ENCODE peak calls at places on chromosomes 5 and 9, in nine cellular contexts. One of them, this sample, is unnamed.

GRCh38 chr5:176466245-176466871 is 18.2 kb downstream of the FAF2 start:
- DNase-seq in astrocyte of the cerebellum: peak; percentile 33
- DNase-seq in HFF-Myc: no peak
- DNase-seq in mucosa of descending colon: no peak
- DNase-seq in NT2/D1: no peak
- DNase-seq in GM23338: no peak
- DNase-seq in HCT116: no peak
- DNase-seq in lower lobe of right lung: no peak
- DNase-seq in fibroblast of lung: peak; percentile 90
- DNase-seq in this sample: no peak

GRCh38 chr5:98637607-98638006 is 135.9 kb upstream of the RGMB start:
- DNase-seq in HFF-Myc: no peak
- DNase-seq in HCT116: no peak
- DNase-seq in GM23338: no peak
- DNase-seq in mucosa of descending colon: no peak
- DNase-seq in fibroblast of lung: no peak
- DNase-seq in NT2/D1: no peak
- DNase-seq in lower lobe of right lung: no peak
- DNase-seq in astrocyte of the cerebellum: no peak
- DNase-seq in this sample: no peak

GRCh38 chr9:14418262-14419200 is 104.6 kb upstream of the NFIB start:
- DNase-seq in HCT116: no peak
- DNase-seq in astrocyte of the cerebellum: no peak
- DNase-seq in GM23338: peak; percentile 26
- DNase-seq in lower lobe of right lung: no peak
- DNase-seq in NT2/D1: no peak
- DNase-seq in HFF-Myc: no peak
- DNase-seq in fibroblast of lung: peak; percentile 72
- DNase-seq in mucosa of descending colon: no peak
- DNase-seq in this sample: no peak

GRCh38 chr5:56440871-56441740 is 208.0 kb upstream of the ANKRD55 start:
- DNase-seq in HCT116: no peak
- DNase-seq in mucosa of descending colon: no peak
- DNase-seq in lower lobe of right lung: no peak
- DNase-seq in HFF-Myc: no peak
- DNase-seq in fibroblast of lung: peak; percentile 97
- DNase-seq in NT2/D1: no peak
- DNase-seq in GM23338: no peak
- DNase-seq in astrocyte of the cerebellum: peak; percentile 33
- DNase-seq in this sample: no peak

GRCh38 chr5:43854697-43855292 is 251.8 kb downstream of the NNT start:
- DNase-seq in NT2/D1: peak; percentile 55
- DNase-seq in HCT116: no peak
- DNase-seq in lower lobe of right lung: no peak
- DNase-seq in HFF-Myc: no peak
- DNase-seq in astrocyte of the cerebellum: no peak
- DNase-seq in mucosa of descending colon: no peak
- DNase-seq in GM23338: peak; percentile 33
- DNase-seq in fibroblast of lung: peak; percentile 28
- DNase-seq in this sample: no peak

GRCh38 chr9:131039129-131039954 is 30.4 kb downstream of the LAMC3 start:
- DNase-seq in fibroblast of lung: no peak
- DNase-seq in mucosa of descending colon: no peak
- DNase-seq in NT2/D1: no peak
- DNase-seq in HCT116: no peak
- DNase-seq in astrocyte of the cerebellum: no peak
- DNase-seq in GM23338: no peak
- DNase-seq in HFF-Myc: no peak
- DNase-seq in lower lobe of right lung: no peak
- DNase-seq in this sample: peak; percentile 72

GRCh38 chr5:51377151-51378060 is 5.8 kb upstream of the ISL1 start:
- DNase-seq in mucosa of descending colon: no peak
- DNase-seq in HFF-Myc: no peak
- DNase-seq in HCT116: no peak
- DNase-seq in astrocyte of the cerebellum: no peak
- DNase-seq in GM23338: peak; percentile 71
- DNase-seq in lower lobe of right lung: no peak
- DNase-seq in NT2/D1: no peak
- DNase-seq in fibroblast of lung: no peak
- DNase-seq in this sample: no peak

GRCh38 chr5:59738039-59738438 is 155.5 kb downstream of the PDE4D start:
- DNase-seq in mucosa of descending colon: no peak
- DNase-seq in NT2/D1: no peak
- DNase-seq in HFF-Myc: no peak
- DNase-seq in lower lobe of right lung: no peak
- DNase-seq in GM23338: no peak
- DNase-seq in HCT116: no peak
- DNase-seq in fibroblast of lung: no peak
- DNase-seq in astrocyte of the cerebellum: no peak
- DNase-seq in this sample: no peak

GRCh38 chr9:38284768-38285080 is 107.8 kb upstream of the ALDH1B1 start:
- DNase-seq in GM23338: peak; percentile 63
- DNase-seq in NT2/D1: no peak
- DNase-seq in mucosa of descending colon: no peak
- DNase-seq in astrocyte of the cerebellum: no peak
- DNase-seq in HFF-Myc: no peak
- DNase-seq in fibroblast of lung: no peak
- DNase-seq in HCT116: no peak
- DNase-seq in lower lobe of right lung: no peak
- DNase-seq in this sample: no peak
- H3K4me3 ChIP-seq in GM23338: peak overlapping the region; percentile 21
- H3K4me3 ChIP-seq in NT2/D1: no peak overlapping the region
- H3K4me3 ChIP-seq in mucosa of descending colon: no peak overlapping the region
- H3K4me3 ChIP-seq in astrocyte of the cerebellum: no peak overlapping the region
- H3K4me3 ChIP-seq in HFF-Myc: no peak overlapping the region
- H3K4me3 ChIP-seq in fibroblast of lung: no peak overlapping the region
- H3K4me3 ChIP-seq in HCT116: no peak overlapping the region
- H3K4me3 ChIP-seq in lower lobe of right lung: no peak overlapping the region
- H3K4me3 ChIP-seq in this sample: no peak overlapping the region

GRCh38 chr5:96825243-96825642 is 17.5 kb upstream of the ERAP1 start:
- DNase-seq in fibroblast of lung: no peak
- DNase-seq in HCT116: no peak
- DNase-seq in NT2/D1: no peak
- DNase-seq in mucosa of descending colon: no peak
- DNase-seq in GM23338: no peak
- DNase-seq in astrocyte of the cerebellum: no peak
- DNase-seq in lower lobe of right lung: no peak
- DNase-seq in HFF-Myc: no peak
- DNase-seq in this sample: no peak

GRCh38 chr5:96819806-96820205 is 12.1 kb upstream of the ERAP1 start:
- DNase-seq in NT2/D1: no peak
- DNase-seq in HCT116: no peak
- DNase-seq in lower lobe of right lung: no peak
- DNase-seq in mucosa of descending colon: no peak
- DNase-seq in astrocyte of the cerebellum: no peak
- DNase-seq in fibroblast of lung: no peak
- DNase-seq in HFF-Myc: no peak
- DNase-seq in GM23338: no peak
- DNase-seq in this sample: no peak

GRCh38 chr5:96823060-96823459 is 15.3 kb upstream of the ERAP1 start:
- DNase-seq in GM23338: no peak
- DNase-seq in HFF-Myc: no peak
- DNase-seq in astrocyte of the cerebellum: no peak
- DNase-seq in fibroblast of lung: no peak
- DNase-seq in NT2/D1: no peak
- DNase-seq in lower lobe of right lung: no peak
- DNase-seq in mucosa of descending colon: no peak
- DNase-seq in HCT116: no peak
- DNase-seq in this sample: no peak

GRCh38 chr5:96823900-96824351 is 16.2 kb upstream of the ERAP1 start:
- DNase-seq in HCT116: no peak
- DNase-seq in fibroblast of lung: peak; percentile 26
- DNase-seq in astrocyte of the cerebellum: no peak
- DNase-seq in GM23338: no peak
- DNase-seq in HFF-Myc: peak; percentile 43
- DNase-seq in lower lobe of right lung: no peak
- DNase-seq in NT2/D1: no peak
- DNase-seq in mucosa of descending colon: no peak
- DNase-seq in this sample: no peak

DNA sequence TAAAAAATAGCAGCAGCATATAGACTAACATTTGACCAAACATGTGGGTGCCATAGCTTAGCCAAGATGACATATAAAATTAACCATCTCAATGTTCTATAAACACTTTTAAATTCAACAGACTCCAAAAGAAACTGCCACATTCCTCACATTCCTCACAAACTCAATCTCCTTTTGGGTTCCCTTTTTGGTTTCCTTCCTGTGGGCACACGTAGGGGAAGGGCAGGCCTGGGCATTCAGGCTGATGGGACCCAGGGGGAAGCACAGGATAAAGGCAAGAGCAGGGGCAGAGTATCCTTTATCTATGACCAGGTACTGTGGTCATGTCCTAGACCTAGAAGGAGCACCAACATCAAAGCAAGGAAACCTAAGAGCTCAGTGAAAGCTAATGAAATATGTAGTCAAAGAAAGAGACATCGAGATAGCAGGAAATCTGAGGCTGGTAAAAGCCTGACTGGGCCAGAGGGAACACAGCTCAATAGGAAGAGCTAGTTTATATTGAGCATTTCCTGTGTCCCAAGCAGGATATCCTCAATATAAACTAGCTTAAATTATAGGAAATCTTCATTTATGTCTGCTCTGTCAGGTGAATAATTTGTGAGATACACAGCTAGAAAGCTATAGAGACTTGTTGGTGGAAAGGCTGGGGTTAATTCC is 13.6 kb upstream of the ERAP1 start:
- DNase-seq in lower lobe of right lung: no peak
- DNase-seq in fibroblast of lung: no peak
- DNase-seq in HFF-Myc: no peak
- DNase-seq in astrocyte of the cerebellum: no peak
- DNase-seq in HCT116: no peak
- DNase-seq in GM23338: peak; percentile 52
- DNase-seq in NT2/D1: no peak
- DNase-seq in mucosa of descending colon: no peak
- DNase-seq in this sample: no peak
- H3K4me3 ChIP-seq in lower lobe of right lung: no peak overlapping the region
- H3K4me3 ChIP-seq in fibroblast of lung: no peak overlapping the region
- H3K4me3 ChIP-seq in HFF-Myc: no peak overlapping the region
- H3K4me3 ChIP-seq in astrocyte of the cerebellum: no peak overlapping the region
- H3K4me3 ChIP-seq in HCT116: no peak overlapping the region
- H3K4me3 ChIP-seq in GM23338: no peak overlapping the region
- H3K4me3 ChIP-seq in NT2/D1: no peak overlapping the region
- H3K4me3 ChIP-seq in mucosa of descending colon: no peak overlapping the region
- H3K4me3 ChIP-seq in this sample: no peak overlapping the region

GRCh38 chr9:90805006-90805993 is 3.7 kb downstream of the SYK start:
- DNase-seq in lower lobe of right lung: no peak
- DNase-seq in NT2/D1: no peak
- DNase-seq in fibroblast of lung: no peak
- DNase-seq in HFF-Myc: no peak
- DNase-seq in astrocyte of the cerebellum: no peak
- DNase-seq in mucosa of descending colon: no peak
- DNase-seq in HCT116: no peak
- DNase-seq in GM23338: no peak
- DNase-seq in this sample: no peak

GRCh38 chr9:90801507-90802289 is at the start of gene SYK:
- DNase-seq in astrocyte of the cerebellum: no peak
- DNase-seq in NT2/D1: no peak
- DNase-seq in HFF-Myc: no peak
- DNase-seq in lower lobe of right lung: peak; percentile 89
- DNase-seq in GM23338: peak; percentile 80
- DNase-seq in mucosa of descending colon: peak; percentile 90
- DNase-seq in HCT116: no peak
- DNase-seq in fibroblast of lung: no peak
- DNase-seq in this sample: peak; percentile 89

GRCh38 chr9:90803860-90804593 is 2.4 kb downstream of the SYK start:
- DNase-seq in GM23338: no peak
- DNase-seq in mucosa of descending colon: no peak
- DNase-seq in NT2/D1: no peak
- DNase-seq in fibroblast of lung: no peak
- DNase-seq in lower lobe of right lung: no peak
- DNase-seq in HCT116: no peak
- DNase-seq in HFF-Myc: no peak
- DNase-seq in astrocyte of the cerebellum: no peak
- DNase-seq in this sample: no peak

GRCh38 chr9:90801175-90801506 is 478 bp upstream of the SYK start:
- DNase-seq in HFF-Myc: no peak
- DNase-seq in NT2/D1: no peak
- DNase-seq in mucosa of descending colon: no peak
- DNase-seq in astrocyte of the cerebellum: no peak
- DNase-seq in lower lobe of right lung: no peak
- DNase-seq in GM23338: no peak
- DNase-seq in fibroblast of lung: no peak
- DNase-seq in HCT116: no peak
- DNase-seq in this sample: no peak

DNA sequence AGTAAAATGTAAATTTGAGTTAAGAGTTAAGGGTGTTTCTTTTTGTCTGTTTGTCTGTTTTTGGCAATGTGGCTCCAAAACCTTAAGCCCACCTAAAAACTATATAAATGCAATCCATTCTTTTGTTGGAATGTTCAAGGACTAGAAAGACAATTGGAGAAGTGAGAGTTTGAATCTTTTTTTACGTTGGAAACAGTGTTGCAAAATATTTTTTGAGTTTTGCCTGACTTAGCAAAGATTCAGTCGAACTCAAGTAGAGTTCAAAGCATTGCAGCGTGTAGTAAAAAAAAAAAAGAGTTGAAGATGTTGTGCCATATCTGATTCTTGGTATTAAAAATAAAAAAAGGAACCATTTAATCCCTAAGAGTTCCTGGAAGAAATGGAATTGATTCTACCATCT is 915 bp downstream of the SYK start:
- DNase-seq in fibroblast of lung: no peak
- DNase-seq in mucosa of descending colon: no peak
- DNase-seq in NT2/D1: no peak
- DNase-seq in astrocyte of the cerebellum: no peak
- DNase-seq in HCT116: no peak
- DNase-seq in GM23338: no peak
- DNase-seq in lower lobe of right lung: no peak
- DNase-seq in HFF-Myc: no peak
- DNase-seq in this sample: no peak
- H3K4me3 ChIP-seq in fibroblast of lung: no peak overlapping the region
- H3K4me3 ChIP-seq in mucosa of descending colon: no peak overlapping the region
- H3K4me3 ChIP-seq in NT2/D1: no peak overlapping the region
- H3K4me3 ChIP-seq in astrocyte of the cerebellum: no peak overlapping the region
- H3K4me3 ChIP-seq in HCT116: peak overlapping the region; percentile 57
- H3K4me3 ChIP-seq in GM23338: peak overlapping the region; percentile 78
- H3K4me3 ChIP-seq in lower lobe of right lung: peak overlapping the region; percentile 63
- H3K4me3 ChIP-seq in HFF-Myc: no peak overlapping the region
- H3K4me3 ChIP-seq in this sample: peak overlapping the region; percentile 50

DNA sequence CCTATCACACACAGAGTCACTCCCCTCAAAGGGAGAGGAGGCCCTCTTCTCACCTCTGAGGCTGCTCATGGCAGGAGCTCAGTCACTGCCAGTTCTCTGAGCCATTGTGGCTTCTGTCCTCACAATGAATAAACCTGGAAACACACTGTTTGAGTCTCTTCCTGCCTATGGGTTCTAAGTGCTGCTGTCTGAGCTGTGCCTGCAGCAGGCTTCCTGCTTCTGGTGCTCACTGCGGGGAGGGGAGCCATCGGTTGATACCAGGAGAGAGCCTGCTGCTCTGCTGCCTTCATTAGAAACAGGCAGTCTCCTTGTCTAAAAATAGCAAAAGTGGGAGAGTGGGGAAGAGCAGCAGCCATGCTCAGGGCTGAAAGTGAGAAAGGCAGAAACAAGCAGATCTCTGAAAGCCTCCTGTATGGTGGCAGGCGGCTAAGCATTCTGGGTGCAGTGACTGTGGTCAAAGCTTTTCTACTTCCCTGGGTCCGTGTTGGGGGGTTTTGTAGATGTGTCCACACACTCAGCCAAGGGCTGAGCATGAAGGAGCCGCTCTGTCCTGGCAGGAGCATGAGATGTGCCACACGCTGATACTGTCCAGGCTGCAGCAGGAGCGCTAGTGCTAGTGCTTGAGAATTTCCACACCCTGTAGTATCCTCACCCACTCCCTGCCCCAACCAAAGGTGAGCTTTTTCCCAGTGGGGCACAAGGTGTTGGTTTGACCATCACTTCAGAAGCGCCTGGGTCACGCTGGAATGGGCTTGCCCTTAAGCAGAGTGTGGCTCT is 34.2 kb downstream of the PRKACG start:
- DNase-seq in mucosa of descending colon: peak; percentile 37
- DNase-seq in fibroblast of lung: no peak
- DNase-seq in lower lobe of right lung: no peak
- DNase-seq in HCT116: no peak
- DNase-seq in NT2/D1: no peak
- DNase-seq in astrocyte of the cerebellum: no peak
- DNase-seq in HFF-Myc: no peak
- DNase-seq in GM23338: no peak
- DNase-seq in this sample: no peak
- H3K4me3 ChIP-seq in mucosa of descending colon: no peak overlapping the region
- H3K4me3 ChIP-seq in fibroblast of lung: no peak overlapping the region
- H3K4me3 ChIP-seq in lower lobe of right lung: no peak overlapping the region
- H3K4me3 ChIP-seq in HCT116: no peak overlapping the region
- H3K4me3 ChIP-seq in NT2/D1: no peak overlapping the region
- H3K4me3 ChIP-seq in astrocyte of the cerebellum: no peak overlapping the region
- H3K4me3 ChIP-seq in HFF-Myc: no peak overlapping the region
- H3K4me3 ChIP-seq in GM23338: no peak overlapping the region
- H3K4me3 ChIP-seq in this sample: no peak overlapping the region

This sample was measured in kidney.